ENCODE peak calls at places on chromosomes 6 and 20, in five cellular contexts. P is H1, Z is A549, L is GM12878, R is HepG2. A is an unnamed sample.
A peak's percentile ranks its signal among the peaks of the same experiment; 100 is the strongest.

GRCh38 chr20:47024461-47024937 is 129.9 kb downstream of the EYA2 start:
- DNase-seq in L (no peak), R (no peak), Z (no peak), P (no peak), A (no peak)

GRCh38 chr6:145787688-145788087 is 26.9 kb downstream of the FBXO30 start:
- DNase-seq in L (no peak), R (no peak), Z (no peak), P (no peak), A (peak; percentile 81)

GRCh38 chr20:53023717-53024116 is 51.6 kb downstream of the TSHZ2 start:
- DNase-seq in Z (no peak), L (no peak), P (no peak), R (no peak), A (no peak)

GRCh38 chr20:51481311-51481997 is 61.1 kb downstream of the NFATC2 start:
- DNase-seq in R (no peak), P (no peak), Z (no peak), L (no peak), A (no peak)

GRCh38 chr6:98532004-98532403 is 302.4 kb upstream of the POU3F2 start:
- DNase-seq in P (no peak), L (no peak), Z (no peak), R (no peak), A (no peak)

GRCh38 chr20:47662483-47663353 is 122.6 kb downstream of the SULF2 start:
- DNase-seq in R (no peak), P (no peak), Z (no peak), L (no peak), A (no peak)

GRCh38 chr6:26284537-26285142 is 80.4 kb upstream of the BTN3A2 start:
- DNase-seq in R (no peak), P (no peak), Z (peak; percentile 72), L (peak; percentile 47), A (no peak)

GRCh38 chr6:115945806-115946205 is 114.9 kb downstream of the FRK start:
- DNase-seq in Z (no peak), P (no peak), R (no peak), L (no peak), A (no peak)

GRCh38 chr6:79750806-79751205 is 119.7 kb downstream of the SH3BGRL2 start:
- DNase-seq in Z (no peak), L (no peak), R (no peak), P (no peak), A (no peak)

GRCh38 chr6:133132092-133132491 is 109.1 kb upstream of the EYA4 start:
- DNase-seq in L (no peak), P (no peak), R (no peak), Z (no peak), A (no peak)

GRCh38 chr20:63611646-63612045 is 15.3 kb downstream of the GMEB2 start:
- DNase-seq in Z (no peak), L (no peak), R (no peak), P (no peak), A (no peak)

GRCh38 chr6:96466149-96466863 is 55.3 kb upstream of the UFL1 start:
- DNase-seq in L (no peak), Z (no peak), P (no peak), R (no peak), A (no peak)

GRCh38 chr20:33925867-33926266 is 67.8 kb upstream of the RALY start:
- DNase-seq in Z (no peak), R (no peak), P (no peak), L (no peak), A (no peak)

GRCh38 chr6:68651018-68651985 is 16.2 kb downstream of the ADGRB3 start:
- DNase-seq in Z (no peak), P (no peak), L (no peak), R (no peak), A (no peak)

GRCh38 chr6:36590237-36590636 is 3.9 kb upstream of the SRSF3 start:
- DNase-seq in L (no peak), P (no peak), R (peak; percentile 57), Z (no peak), A (no peak)

GRCh38 chr6:144897441-144897921 is 612.3 kb downstream of the UTRN start:
- DNase-seq in R (no peak), P (no peak), Z (peak; percentile 62), L (no peak), A (no peak)

GRCh38 chr20:52972965-52973819 is 1.0 kb downstream of the TSHZ2 start:
- DNase-seq in R (no peak), P (no peak), L (no peak), Z (no peak), A (no peak)

GRCh38 chr20:37352611-37352980 is 6.7 kb downstream of the SRC start:
- DNase-seq in Z (no peak), R (no peak), P (no peak), L (no peak), A (no peak)

GRCh38 chr6:39801456-39802251 is 9.5 kb downstream of the DAAM2 start:
- DNase-seq in Z (no peak), R (peak; percentile 78), L (no peak), P (no peak), A (peak; percentile 6)

GRCh38 chr20:24741673-24742072 is 207.4 kb upstream of the CST7 start:
- DNase-seq in P (no peak), L (no peak), R (no peak), Z (no peak), A (no peak)

GRCh38 chr20:53609501-53610445 is 16.1 kb upstream of the ZNF217 start:
- DNase-seq in R (no peak), Z (peak; percentile 88), P (no peak), L (no peak), A (peak; percentile 84)

GRCh38 chr20:60054716-60055371 is 96.6 kb downstream of the CDH26 start:
- DNase-seq in R (no peak), P (no peak), L (no peak), Z (no peak), A (no peak)

GRCh38 chr6:26501482-26501986 is 1.4 kb downstream of the BTN1A1 start:
- DNase-seq in Z (no peak), R (no peak), L (no peak), P (peak; percentile 7), A (no peak)

GRCh38 chr6:109170333-109170732 is 75.0 kb downstream of the CEP57L1 start:
- DNase-seq in L (no peak), Z (no peak), P (no peak), R (no peak), A (no peak)

GRCh38 chr6:72639920-72640621 is 18.2 kb downstream of the KCNQ5 start:
- DNase-seq in L (no peak), P (no peak), Z (no peak), R (no peak), A (no peak)

GRCh38 chr6:105519954-105520353 is 117.1 kb upstream of the PREP start:
- DNase-seq in R (no peak), L (no peak), Z (peak; percentile 87), P (no peak), A (no peak)

GRCh38 chr6:128990915-128991314 is 108.0 kb downstream of the LAMA2 start:
- DNase-seq in Z (no peak), L (no peak), P (no peak), R (no peak), A (no peak)
- TF ChIP-seq KDM1A in Z (no peak), L (no peak), P (no peak), R (no peak), A (no peak)

GRCh38 chr6:28258877-28259777 is at the start of gene NKAPL:
- DNase-seq in L (no peak), R (no peak), Z (no peak), P (no peak), A (no peak)
- TF ChIP-seq KDM1A in L (no peak), R (no peak), Z (no peak), P (no peak), A (no peak)

GRCh38 chr20:10516529-10516928 is 81.4 kb downstream of the SLX4IP start:
- DNase-seq in L (no peak), Z (no peak), P (no peak), R (no peak), A (no peak)

GRCh38 chr20:10511507-10512231 is 76.6 kb downstream of the SLX4IP start:
- DNase-seq in Z (peak; percentile 95), L (peak; percentile 94), P (no peak), R (peak; percentile 87), A (peak; percentile 76)

GRCh38 chr20:10513091-10513490 is 78.0 kb downstream of the SLX4IP start:
- DNase-seq in P (no peak), R (no peak), Z (no peak), L (no peak), A (no peak)

GRCh38 chr20:10511166-10511506 is 76.0 kb downstream of the SLX4IP start:
- DNase-seq in L (no peak), Z (no peak), R (no peak), P (no peak), A (no peak)

GRCh38 chr20:10513931-10514575 is 78.9 kb downstream of the SLX4IP start:
- DNase-seq in P (no peak), Z (no peak), L (no peak), R (no peak), A (no peak)
- TF ChIP-seq KDM1A in P (no peak), Z (no peak), L (no peak), R (no peak), A (no peak)

DNA sequence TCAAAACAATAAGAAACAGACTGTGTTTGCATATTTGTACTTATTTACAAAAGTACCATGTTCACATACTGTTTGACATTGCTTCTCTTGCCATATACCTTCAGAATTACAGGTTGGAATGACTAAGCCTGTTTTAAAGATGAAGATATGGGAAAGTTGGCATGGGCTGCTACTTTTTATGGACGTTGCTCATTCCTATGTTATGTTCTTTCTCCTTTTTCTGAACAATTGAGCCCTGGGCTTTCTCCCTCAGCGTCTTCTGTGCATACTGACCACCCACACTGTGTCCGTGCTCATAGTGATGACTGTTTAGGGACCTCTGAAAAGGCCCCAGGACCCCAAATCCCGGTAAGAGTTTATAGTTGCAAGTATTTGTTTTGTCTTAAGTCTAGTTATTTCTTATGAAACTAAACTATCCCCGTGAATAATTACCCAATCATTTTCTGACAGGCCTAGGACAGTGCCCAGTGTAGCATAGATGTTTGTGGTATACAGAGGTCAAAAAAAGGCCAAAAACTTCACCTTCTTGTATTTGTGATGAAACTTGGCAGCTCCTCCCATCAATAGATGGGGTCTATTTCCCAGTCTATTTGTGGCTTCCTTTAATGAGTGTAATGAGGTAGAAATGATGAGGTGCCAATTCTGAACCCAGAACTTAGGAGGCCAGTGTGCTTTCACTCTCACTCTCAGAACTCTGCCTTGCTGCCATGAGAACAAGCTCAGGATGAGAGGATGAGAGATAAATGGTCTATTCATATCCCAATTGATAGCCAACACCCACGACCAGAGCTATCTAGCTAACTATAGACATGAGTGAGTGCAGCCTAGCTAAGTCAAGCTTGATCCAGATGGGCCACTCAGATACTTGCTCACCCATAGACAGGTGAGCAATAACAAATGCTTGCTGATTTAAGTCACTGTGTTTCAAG is 40.9 kb downstream of the GSTA4 start:
- DNase-seq in Z (no peak), R (no peak), P (no peak), L (no peak), A (no peak)
- TF ChIP-seq KDM1A in Z (no peak), R (no peak), P (no peak), L (no peak), A (no peak)

A was measured in K562.